ENCODE peak calls at places on chromosome 16, in nine cellular contexts. I, L, Z, K, R, O, E, H and F are unnamed samples.

GRCh38 chr16:88705076-88705684 is 1.0 kb downstream of the RNF166 start:
- DNase-seq in I (no peak), L (no peak), Z (no peak), K (no peak), R (no peak), O (peak; percentile 37), E (no peak), H (peak; percentile 55), F (no peak)

GRCh38 chr16:68357521-68357922 is 46.7 kb downstream of the PRMT7 start:
- DNase-seq in I (no peak), L (no peak), Z (no peak), K (peak; percentile 47), R (no peak), O (no peak), E (no peak), H (no peak), F (no peak)

GRCh38 chr16:89344314-89344828 is 126.9 kb downstream of the ZNF778 start:
- DNase-seq in I (no peak), L (no peak), Z (no peak), K (no peak), R (no peak), O (no peak), E (no peak), H (no peak), F (no peak)

GRCh38 chr16:17414421-17414820 is 56.3 kb downstream of the XYLT1 start:
- DNase-seq in I (peak; percentile 35), L (no peak), Z (peak; percentile 71), K (no peak), R (no peak), O (no peak), E (no peak), H (peak; percentile 69), F (no peak)

GRCh38 chr16:79685871-79686270 is 85.3 kb upstream of the MAF start:
- DNase-seq in I (no peak), L (no peak), Z (no peak), K (no peak), R (no peak), O (no peak), E (no peak), H (no peak), F (no peak)

GRCh38 chr16:65037558-65037957 is 84.3 kb downstream of the CDH11 start:
- DNase-seq in I (no peak), L (no peak), Z (no peak), K (no peak), R (no peak), O (no peak), E (no peak), H (no peak), F (no peak)

GRCh38 chr16:67979955-67980678 is at the start of gene DPEP3:
- DNase-seq in I (no peak), L (no peak), Z (no peak), K (no peak), R (no peak), O (no peak), E (no peak), H (peak; percentile 43), F (no peak)

GRCh38 chr16:67649494-67649931 is 4.6 kb downstream of the CARMIL2 start:
- DNase-seq in I (no peak), L (no peak), Z (no peak), K (peak; percentile 57), R (no peak), O (no peak), E (no peak), H (no peak), F (peak; percentile 37)

GRCh38 chr16:85419503-85420408 is 193.4 kb upstream of the GSE1 start:
- DNase-seq in I (no peak), L (no peak), Z (no peak), K (peak; percentile 24), R (no peak), O (no peak), E (no peak), H (no peak), F (peak; percentile 3)

GRCh38 chr16:22141746-22142145 is 20.6 kb upstream of the SDR42E2 start:
- DNase-seq in I (no peak), L (no peak), Z (peak; percentile 15), K (no peak), R (peak; percentile 9), O (peak; percentile 16), E (no peak), H (no peak), F (no peak)

GRCh38 chr16:79173101-79173500 is 427.4 kb downstream of the MAF start:
- DNase-seq in I (no peak), L (no peak), Z (no peak), K (no peak), R (no peak), O (no peak), E (no peak), H (no peak), F (no peak)

GRCh38 chr16:50137268-50137667 is 15.8 kb upstream of the TENT4B start:
- DNase-seq in I (no peak), L (no peak), Z (no peak), K (no peak), R (no peak), O (no peak), E (no peak), H (no peak), F (no peak)

GRCh38 chr16:62965831-62966230 is 929.6 kb upstream of the CDH8 start:
- DNase-seq in I (no peak), L (no peak), Z (no peak), K (no peak), R (no peak), O (no peak), E (no peak), H (no peak), F (no peak)

GRCh38 chr16:10965440-10966039 is 21.2 kb downstream of the CLEC16A start:
- DNase-seq in I (peak; percentile 73), L (no peak), Z (peak; percentile 94), K (no peak), R (no peak), O (no peak), E (no peak), H (peak; percentile 73), F (no peak)

GRCh38 chr16:50501986-50502615 is 46.1 kb upstream of the NKD1 start:
- DNase-seq in I (no peak), L (no peak), Z (no peak), K (no peak), R (no peak), O (no peak), E (no peak), H (no peak), F (no peak)

GRCh38 chr16:28839004-28839639 is 7.0 kb downstream of the TUFM start:
- DNase-seq in I (no peak), L (no peak), Z (no peak), K (no peak), R (no peak), O (no peak), E (no peak), H (no peak), F (no peak)

GRCh38 chr16:17529982-17530760 is 59.4 kb upstream of the XYLT1 start:
- DNase-seq in I (peak; percentile 59), L (no peak), Z (peak; percentile 81), K (no peak), R (no peak), O (no peak), E (no peak), H (peak; percentile 40), F (no peak)

GRCh38 chr16:74575175-74575804 is 31.6 kb downstream of the GLG1 start:
- DNase-seq in I (no peak), L (no peak), Z (no peak), K (no peak), R (no peak), O (no peak), E (no peak), H (no peak), F (no peak)

GRCh38 chr16:2963611-2964415 is at the start of gene KREMEN2:
- DNase-seq in I (peak; percentile 56), L (no peak), Z (no peak), K (peak; percentile 59), R (peak; percentile 57), O (no peak), E (peak; percentile 23), H (peak; percentile 51), F (peak; percentile 74)
- TF ChIP-seq CTCF in I (no peak), L (no peak), Z (no peak), K (no peak), R (no peak), O (no peak), E (no peak), H (no peak), F (no peak)

GRCh38 chr16:183005-183404 is 2.7 kb downstream of the HBQ1 start:
- DNase-seq in I (no peak), L (no peak), Z (no peak), K (no peak), R (no peak), O (no peak), E (no peak), H (no peak), F (no peak)

GRCh38 chr16:180921-181667 is 835 bp downstream of the HBQ1 start:
- DNase-seq in I (peak; percentile 93), L (peak; percentile 65), Z (peak; percentile 83), K (peak; percentile 77), R (peak; percentile 86), O (peak; percentile 42), E (peak; percentile 78), H (peak; percentile 91), F (peak; percentile 90)

GRCh38 chr16:179431-179830 is 828 bp upstream of the HBQ1 start:
- DNase-seq in I (no peak), L (no peak), Z (no peak), K (no peak), R (no peak), O (no peak), E (no peak), H (no peak), F (no peak)

GRCh38 chr16:180101-180920 is at the start of gene HBQ1:
- DNase-seq in I (peak; percentile 73), L (peak; percentile 11), Z (no peak), K (no peak), R (no peak), O (no peak), E (peak; percentile 24), H (peak; percentile 59), F (peak; percentile 82)

DNA sequence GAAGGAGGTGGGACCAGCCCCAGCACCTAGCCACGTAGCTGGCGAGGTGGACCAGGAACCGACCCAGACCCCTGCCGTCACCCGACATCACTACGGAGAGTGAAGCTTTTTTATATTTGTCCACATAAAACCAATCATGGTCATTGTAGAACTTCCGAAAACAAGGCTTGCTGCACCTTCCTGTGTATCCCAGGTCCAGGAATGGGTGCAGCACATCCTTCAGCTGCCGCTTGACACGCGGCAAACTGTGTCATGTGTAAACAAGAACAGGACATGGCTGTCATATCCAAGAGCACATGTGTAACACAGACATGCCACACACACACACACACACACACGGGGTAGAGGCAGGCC is 1.4 kb downstream of the HBQ1 start:
- DNase-seq in I (no peak), L (peak; percentile 9), Z (no peak), K (no peak), R (no peak), O (peak; percentile 13), E (no peak), H (no peak), F (no peak)
- TF ChIP-seq CTCF in I (no peak), L (no peak), Z (no peak), K (no peak), R (no peak), O (no peak), E (no peak), H (peak; percentile 52), F (peak; percentile 36)

GRCh38 chr16:9033125-9033830 is 58.2 kb upstream of the HAPSTR1 start:
- DNase-seq in I (peak; percentile 38), L (peak; percentile 64), Z (peak; percentile 53), K (no peak), R (peak; percentile 54), O (peak; percentile 75), E (peak; percentile 71), H (peak; percentile 20), F (peak; percentile 35)
- TF ChIP-seq CTCF in I (peak; percentile 50), L (peak; percentile 79), Z (peak; percentile 49), K (peak; percentile 25), R (peak; percentile 52), O (peak; percentile 75), E (peak; percentile 41), H (peak; percentile 20), F (peak; percentile 42)

GRCh38 chr16:59341368-59341767 is 607.3 kb upstream of the GOT2 start:
- DNase-seq in I (no peak), L (no peak), Z (no peak), K (no peak), R (no peak), O (no peak), E (no peak), H (no peak), F (no peak)
- TF ChIP-seq CTCF in I (no peak), L (no peak), Z (no peak), K (no peak), R (no peak), O (no peak), E (no peak), H (no peak), F (no peak)